ENCODE peak calls at places on chromosomes 16 and 17, in ten cellular contexts. H is spleen; O is activated CD8-positive, alpha-beta T cell treated with anti-CD3 and anti-CD28 coated beads, Interleukin-2, amount 10 ng/mL, durations not matched to agents 7 days and 5 days; W is A549; N is ascending aorta; V is HFF-Myc; F is stimulated activated CD8-positive, alpha-beta memory T cell treated with anti-CD3 and anti-CD28 coated beads, Interleukin-4, amount 100 ng/mL, for 48 hours; L is CD8-positive, alpha-beta memory T cell; T is islet precursor cell; B is HS-5. Z is an unnamed sample.

GRCh38 chr17:72425133-72425795 is 304.4 kb downstream of the SOX9 start:
- DNase-seq in F (no peak), O (no peak), N (no peak), B (no peak), T (no peak), H (no peak), V (no peak), W (no peak), L (no peak), Z (no peak)

GRCh38 chr17:6346986-6347385 is 87.9 kb downstream of the AIPL1 start:
- DNase-seq in B (no peak), H (no peak), L (no peak), O (no peak), F (no peak), N (no peak), V (no peak), W (no peak), T (peak; percentile 33), Z (no peak)

GRCh38 chr17:77131919-77132318 is 8.8 kb upstream of the SEC14L1 start:
- DNase-seq in F (no peak), B (peak; percentile 78), H (no peak), V (no peak), T (no peak), O (no peak), N (no peak), W (no peak), L (no peak), Z (peak; percentile 78)

GRCh38 chr17:54901230-54901847 is 687 bp downstream of the TOM1L1 start:
- DNase-seq in N (no peak), H (no peak), T (no peak), F (no peak), O (no peak), W (peak; percentile 83), L (no peak), V (no peak), B (peak; percentile 16), Z (peak; percentile 16)

GRCh38 chr17:82775033-82775823 is 23.4 kb downstream of the TBCD start:
- DNase-seq in T (peak; percentile 87), V (no peak), B (no peak), F (peak; percentile 63), H (peak; percentile 87), W (peak; percentile 69), N (no peak), O (peak; percentile 56), L (peak; percentile 39), Z (peak; percentile 51)

GRCh38 chr16:78503501-78504110 is 404.2 kb downstream of the WWOX start:
- DNase-seq in W (peak; percentile 62), F (peak; percentile 55), V (no peak), L (peak; percentile 14), O (peak; percentile 66), N (no peak), T (no peak), H (no peak), B (no peak), Z (peak; percentile 61)

GRCh38 chr17:68591583-68591982 is 9.6 kb downstream of the FAM20A start:
- DNase-seq in H (no peak), O (no peak), F (no peak), V (no peak), L (no peak), T (peak; percentile 58), N (no peak), B (no peak), W (no peak), Z (no peak)

GRCh38 chr16:27706156-27706705 is 156.3 kb downstream of the KATNIP start:
- DNase-seq in L (no peak), B (no peak), H (peak; percentile 54), V (no peak), N (no peak), T (peak; percentile 39), F (no peak), W (no peak), O (no peak), Z (no peak)

GRCh38 chr16:70473446-70474319 is 19.3 kb downstream of the FCSK start:
- DNase-seq in L (no peak), T (peak; percentile 48), O (peak; percentile 28), F (no peak), W (peak; percentile 30), H (no peak), N (no peak), V (no peak), B (no peak), Z (no peak)

GRCh38 chr17:65595071-65595655 is 33.7 kb upstream of the AXIN2 start:
- DNase-seq in B (no peak), O (no peak), N (no peak), W (peak; percentile 27), L (no peak), F (no peak), V (no peak), T (no peak), H (no peak), Z (no peak)

GRCh38 chr17:27793168-27793905 is 7.0 kb downstream of the NOS2 start:
- DNase-seq in B (no peak), F (no peak), H (no peak), T (peak; percentile 78), N (no peak), L (no peak), W (no peak), O (no peak), V (no peak), Z (no peak)

GRCh38 chr16:88561485-88562369 is 8.5 kb upstream of the ZC3H18 start:
- DNase-seq in H (no peak), V (no peak), B (no peak), O (peak; percentile 65), T (no peak), F (peak; percentile 63), W (peak; percentile 57), N (no peak), L (peak; percentile 55), Z (no peak)

GRCh38 chr16:87688876-87689815 is 76.6 kb downstream of the KLHDC4 start:
- DNase-seq in V (no peak), N (no peak), B (no peak), O (no peak), L (no peak), W (no peak), T (no peak), H (no peak), F (no peak), Z (no peak)

GRCh38 chr17:39082482-39082881 is 69.0 kb downstream of the PLXDC1 start:
- DNase-seq in L (no peak), F (no peak), V (no peak), N (no peak), W (no peak), O (no peak), B (no peak), H (no peak), T (no peak), Z (no peak)

GRCh38 chr17:30290696-30291570 is 811 bp downstream of the BLMH start:
- DNase-seq in V (no peak), N (no peak), B (no peak), H (peak; percentile 81), O (peak; percentile 54), T (peak; percentile 89), W (peak; percentile 60), L (peak; percentile 7), F (peak; percentile 70), Z (peak; percentile 35)

GRCh38 chr17:38797828-38798227 is 1.5 kb downstream of the PIP4K2B start:
- DNase-seq in O (no peak), N (no peak), V (no peak), T (no peak), L (no peak), F (no peak), W (no peak), B (no peak), H (no peak), Z (no peak)

GRCh38 chr16:85234310-85235235 is 122.3 kb upstream of the CIBAR2 start:
- DNase-seq in B (no peak), N (no peak), L (no peak), F (no peak), H (peak; percentile 84), T (peak; percentile 97), W (peak; percentile 37), V (peak; percentile 46), O (no peak), Z (peak; percentile 70)

GRCh38 chr17:4616456-4616855 is 25.0 kb downstream of the ALOX15 start:
- DNase-seq in V (no peak), T (no peak), L (no peak), W (no peak), N (no peak), F (no peak), B (no peak), H (no peak), O (no peak), Z (no peak)

GRCh38 chr17:7435676-7436555 is 681 bp downstream of the TMEM102 start:
- DNase-seq in F (peak; percentile 71), V (no peak), B (no peak), T (peak; percentile 90), L (no peak), H (peak; percentile 90), N (no peak), O (peak; percentile 75), W (peak; percentile 65), Z (no peak)

GRCh38 chr17:80605326-80606066 is 60.9 kb downstream of the RPTOR start:
- DNase-seq in T (no peak), H (no peak), O (no peak), L (no peak), N (no peak), W (peak; percentile 23), F (peak; percentile 81), B (no peak), V (no peak), Z (peak; percentile 50)

GRCh38 chr17:17079336-17079735 is 37.1 kb downstream of the MPRIP start:
- DNase-seq in T (peak; percentile 73), F (no peak), H (no peak), B (no peak), N (no peak), V (no peak), W (no peak), L (no peak), O (no peak), Z (no peak)

Z was measured in HepG2.